ENCODE peak calls at places on chromosomes 7 and 10, in five cellular contexts. U is right lobe of liver, O is mesothelial cell of epicardium, L is cardiac muscle cell, Y is GM10248. B is an unnamed sample.

GRCh38 chr7:44376429-44377133 is 51.2 kb upstream of the CAMK2B start:
- DNase-seq in O (no peak), L (no peak), Y (no peak), U (no peak), B (no peak)

GRCh38 chr10:50600286-50600685 is 23.5 kb downstream of the SGMS1 start:
- DNase-seq in O (no peak), U (no peak), L (no peak), Y (no peak), B (no peak)

GRCh38 chr7:4272141-4272540 is 410.0 kb upstream of the FOXK1 start:
- DNase-seq in U (no peak), O (no peak), Y (no peak), L (no peak), B (no peak)

GRCh38 chr10:71835671-71836593 is 15.1 kb downstream of the PSAP start:
- DNase-seq in U (peak; percentile 85), L (peak; percentile 46), O (no peak), Y (peak; percentile 89), B (no peak)

GRCh38 chr10:132916421-132916841 is 25.9 kb downstream of the CFAP46 start:
- DNase-seq in L (no peak), Y (no peak), U (no peak), O (no peak), B (no peak)

GRCh38 chr10:122490786-122491680 is 29.7 kb downstream of the HTRA1 start:
- DNase-seq in Y (no peak), O (no peak), L (no peak), U (no peak), B (no peak)

GRCh38 chr10:43943825-43944360 is 295.2 kb upstream of the ZNF32 start:
- DNase-seq in Y (no peak), O (peak; percentile 26), L (no peak), U (no peak), B (no peak)

GRCh38 chr7:82600601-82601000 is 157.0 kb upstream of the CACNA2D1 start:
- DNase-seq in L (no peak), Y (no peak), U (no peak), O (no peak), B (no peak)

GRCh38 chr7:2108501-2109250 is 124.1 kb downstream of the MAD1L1 start:
- DNase-seq in L (no peak), O (no peak), U (no peak), Y (no peak), B (no peak)

GRCh38 chr7:120097789-120098188 is 175.2 kb upstream of the KCND2 start:
- DNase-seq in O (no peak), Y (no peak), U (no peak), L (no peak), B (no peak)

GRCh38 chr7:27179503-27180430 is 5.3 kb downstream of the HOXA11 start:
- DNase-seq in Y (peak; percentile 76), U (peak; percentile 65), O (peak; percentile 83), L (peak; percentile 63), B (peak; percentile 80)

GRCh38 chr7:144969787-144970186 is 133.9 kb upstream of the TPK1 start:
- DNase-seq in L (no peak), O (no peak), Y (no peak), U (no peak), B (no peak)

GRCh38 chr7:100213672-100214071 is 6.1 kb upstream of the PVRIG start:
- DNase-seq in L (no peak), O (no peak), Y (no peak), U (no peak), B (no peak)

GRCh38 chr7:65404020-65404419 is 30.4 kb downstream of the ZNF92 start:
- DNase-seq in Y (no peak), U (no peak), L (no peak), O (no peak), B (no peak)

GRCh38 chr10:48525956-48526355 is 78.9 kb downstream of the ARHGAP22 start:
- DNase-seq in L (no peak), U (no peak), O (no peak), Y (no peak), B (no peak)

GRCh38 chr7:108234281-108234680 is 104.1 kb upstream of the LAMB4 start:
- DNase-seq in Y (no peak), O (no peak), U (no peak), L (no peak), B (no peak)

GRCh38 chr7:136063337-136063666 is 86.1 kb upstream of the MTPN start:
- DNase-seq in Y (no peak), O (no peak), U (no peak), L (no peak), B (no peak)

GRCh38 chr7:151309306-151309705 is 32.3 kb upstream of the NUB1 start:
- DNase-seq in L (no peak), U (no peak), Y (no peak), O (no peak), B (no peak)

GRCh38 chr10:125756196-125756595 is 19.4 kb downstream of the MMP21 start:
- DNase-seq in O (no peak), L (no peak), U (no peak), Y (no peak), B (no peak)

GRCh38 chr10:132877473-132877872 is 64.9 kb downstream of the CFAP46 start:
- DNase-seq in Y (no peak), L (no peak), O (no peak), U (peak; percentile 32), B (no peak)

GRCh38 chr10:82925547-82925946 is 1050.6 kb downstream of the NRG3 start:
- DNase-seq in U (no peak), O (no peak), L (no peak), Y (no peak), B (no peak)

GRCh38 chr10:5814110-5815107 is 1.2 kb upstream of the GDI2 start:
- DNase-seq in O (no peak), L (no peak), U (no peak), Y (no peak), B (no peak)

GRCh38 chr10:5813341-5814109 is at the start of gene GDI2:
- DNase-seq in U (peak; percentile 98), O (peak; percentile 98), L (peak; percentile 98), Y (peak; percentile 98), B (peak; percentile 96)

GRCh38 chr10:5811387-5811821 is 1.8 kb downstream of the GDI2 start:
- DNase-seq in Y (no peak), O (no peak), U (no peak), L (peak; percentile 67), B (no peak)

GRCh38 chr10:5813091-5813340 is 218 bp downstream of the GDI2 start:
- DNase-seq in O (no peak), Y (no peak), L (no peak), U (no peak), B (no peak)

DNA sequence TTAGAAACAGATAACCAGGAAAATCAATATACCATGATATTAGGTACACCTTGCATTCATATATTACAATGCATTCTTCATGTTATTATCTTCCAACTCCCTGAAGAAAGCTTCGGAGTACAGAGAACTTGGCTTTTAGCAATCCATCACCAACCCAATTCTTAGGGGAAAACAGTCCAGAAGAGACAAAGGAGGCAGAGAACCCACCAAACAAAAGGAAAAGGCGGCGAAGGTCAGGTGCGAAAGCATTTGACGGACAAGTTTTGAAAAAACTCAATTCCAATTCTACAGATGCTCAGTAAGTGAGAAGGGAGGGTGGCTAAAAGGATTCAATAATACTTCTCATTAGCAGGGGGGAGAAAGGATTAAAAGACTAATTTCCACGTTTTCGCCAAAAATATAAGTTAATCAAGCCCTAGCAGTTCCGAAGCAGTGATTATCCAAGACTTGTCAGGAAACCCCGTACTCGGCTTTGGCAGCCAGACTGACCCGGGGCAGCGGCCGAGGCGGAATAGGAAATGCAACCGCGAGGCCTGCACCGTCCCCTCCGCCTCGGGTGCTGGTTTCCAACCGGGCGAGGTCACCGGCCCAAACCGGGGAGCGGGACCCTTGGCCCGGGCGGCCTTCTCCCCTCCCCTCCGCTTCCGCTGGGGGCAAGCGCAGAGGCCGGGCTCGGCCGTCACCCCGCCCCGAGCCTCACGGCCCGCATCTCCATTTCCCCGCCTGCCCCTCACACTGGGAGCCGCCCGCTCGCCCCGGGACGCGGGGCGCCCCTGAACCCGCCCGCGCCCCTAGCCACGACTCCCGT is 747 bp downstream of the GDI2 start:
- DNase-seq in L (peak; percentile 55), Y (peak; percentile 50), O (no peak), U (peak; percentile 75), B (peak; percentile 54)
- TF ChIP-seq CTCF in L (no peak), Y (no peak), O (no peak), U (no peak), B (no peak)

GRCh38 chr10:97635577-97635976 is 2.3 kb upstream of the MORN4 start:
- DNase-seq in U (no peak), O (no peak), L (no peak), Y (no peak), B (no peak)

GRCh38 chr10:97629289-97629688 is 4.0 kb downstream of the MORN4 start:
- DNase-seq in L (no peak), O (no peak), U (no peak), Y (no peak), B (no peak)

GRCh38 chr10:97632949-97633884 is at the start of gene MORN4:
- DNase-seq in Y (peak; percentile 91), U (peak; percentile 92), L (peak; percentile 96), O (peak; percentile 93), B (peak; percentile 93)

GRCh38 chr10:97631098-97631497 is 2.2 kb downstream of the MORN4 start:
- DNase-seq in Y (no peak), U (no peak), L (no peak), O (no peak), B (no peak)

GRCh38 chr10:97633921-97634320 is 621 bp upstream of the MORN4 start:
- DNase-seq in U (no peak), L (no peak), Y (no peak), O (no peak), B (no peak)
- TF ChIP-seq CTCF in U (no peak), L (peak; percentile 8), Y (no peak), O (no peak), B (peak; percentile 57)

GRCh38 chr10:88114368-88114767 is 250.9 kb downstream of the PTEN start:
- DNase-seq in U (peak; percentile 69), Y (peak; percentile 50), O (no peak), L (peak; percentile 57), B (peak; percentile 26)
- TF ChIP-seq CTCF in U (peak; percentile 69), Y (peak; percentile 78), O (no peak), L (peak; percentile 47), B (peak; percentile 40)

DNA sequence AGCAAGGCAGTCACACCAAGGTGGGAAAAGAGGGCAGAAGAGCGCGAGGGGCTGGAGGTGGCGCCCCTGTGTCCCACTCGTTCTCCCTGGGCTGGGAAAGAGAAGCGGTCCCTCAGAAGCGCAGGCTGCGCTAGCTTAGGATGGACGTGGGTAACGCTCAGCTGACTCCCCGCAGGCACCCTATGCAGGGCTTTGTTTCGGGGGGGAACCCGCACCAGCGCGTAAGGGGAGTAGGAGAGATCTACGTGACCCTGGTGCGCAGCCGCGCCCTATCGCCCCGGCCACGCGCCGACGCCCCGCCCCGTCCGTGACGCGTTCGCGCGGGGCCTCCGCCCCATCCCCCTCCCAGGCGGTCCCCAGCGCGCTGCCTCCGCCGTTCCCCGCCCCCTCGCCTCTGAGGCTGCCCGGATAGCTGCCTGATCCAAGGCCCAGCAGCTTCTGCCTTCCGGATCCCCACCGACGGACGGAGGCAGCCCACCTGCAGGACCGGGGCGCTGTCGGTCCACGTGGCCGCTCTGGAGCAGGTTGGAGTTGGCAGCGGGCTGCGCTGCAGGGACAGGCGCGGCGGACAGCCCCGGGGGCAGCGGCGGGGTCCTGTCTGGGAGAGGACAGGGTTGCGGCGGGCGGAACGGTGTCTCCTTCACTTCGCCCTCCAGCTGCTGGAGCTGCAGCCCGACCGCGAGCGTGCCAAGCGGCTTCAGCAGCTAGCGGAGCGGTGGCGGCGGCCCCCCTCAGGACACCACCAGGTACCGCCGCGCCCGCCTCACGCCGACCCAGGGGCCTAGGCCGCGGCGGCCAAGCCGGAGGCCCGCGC is at the start of gene VDAC2:
- DNase-seq in O (peak; percentile 92), Y (peak; percentile 97), U (peak; percentile 94), L (peak; percentile 92), B (peak; percentile 94)
- TF ChIP-seq CTCF in O (no peak), Y (no peak), U (no peak), L (no peak), B (no peak)

GRCh38 chr10:110336111-110336721 is 31.5 kb upstream of the SMNDC1 start:
- DNase-seq in U (no peak), L (peak; percentile 49), O (no peak), Y (no peak), B (no peak)
- TF ChIP-seq CTCF in U (no peak), L (peak; percentile 20), O (no peak), Y (no peak), B (no peak)

B was measured in endothelial cell.